ENCODE peak calls at places on chromosome 19, in five cellular contexts. I, P, L, A and C are unnamed samples.

GRCh38 chr19:20607943-20608342 is 42.4 kb upstream of the ZNF737 start:
- DNase-seq in P (no peak), A (no peak), L (no peak), I (no peak), C (no peak)

GRCh38 chr19:1252221-1252817 is 3.9 kb downstream of the MIDN start:
- DNase-seq in L (no peak), P (peak), I (no peak), A (peak), C (peak)

GRCh38 chr19:47595937-47596336 is 13.0 kb upstream of the BICRA start:
- DNase-seq in P (no peak), L (no peak), A (no peak), I (no peak), C (peak)

GRCh38 chr19:50325310-50326100 is 3.7 kb downstream of the KCNC3 start:
- DNase-seq in I (peak), L (peak), A (peak), P (peak), C (peak)

GRCh38 chr19:13164370-13165090 is 14.3 kb downstream of the IER2 start:
- DNase-seq in L (no peak), I (no peak), A (peak), P (peak), C (peak)

GRCh38 chr19:18456974-18457373 is 19.0 kb upstream of the ISYNA1 start:
- DNase-seq in L (no peak), A (no peak), I (no peak), P (no peak), C (no peak)

GRCh38 chr19:41223431-41224234 is 4.6 kb downstream of the AXL start:
- DNase-seq in P (no peak), I (no peak), L (no peak), A (no peak), C (peak)

GRCh38 chr19:28497137-28497536 is 715.8 kb downstream of the UQCRFS1 start:
- DNase-seq in P (no peak), I (no peak), A (no peak), L (no peak), C (no peak)

GRCh38 chr19:2055871-2056809 is 5.1 kb upstream of the MKNK2 start:
- DNase-seq in P (peak), A (no peak), L (no peak), I (no peak), C (peak)

GRCh38 chr19:52689804-52690394 is 44.9 kb downstream of the ZNF611 start:
- DNase-seq in L (no peak), I (peak), A (no peak), P (peak), C (no peak)

GRCh38 chr19:5692785-5693194 is 2.7 kb downstream of the RPL36 start:
- DNase-seq in L (no peak), I (no peak), A (no peak), P (peak), C (no peak)

GRCh38 chr19:16676101-16676798 is 15.3 kb downstream of the TMEM38A start:
- DNase-seq in A (no peak), P (no peak), I (no peak), L (no peak), C (no peak)

GRCh38 chr19:16035601-16036297 is 40.5 kb upstream of the TPM4 start:
- DNase-seq in I (peak), A (no peak), L (no peak), P (no peak), C (no peak)

GRCh38 chr19:2616741-2617392 is 85.6 kb downstream of the GNG7 start:
- DNase-seq in L (no peak), P (peak), A (no peak), I (no peak), C (peak)

GRCh38 chr19:32224371-32225244 is 120.8 kb upstream of the ZNF507 start:
- DNase-seq in A (peak), P (no peak), I (peak), L (peak), C (peak)

GRCh38 chr19:23520441-23520840 is 125.2 kb upstream of the ZNF91 start:
- DNase-seq in A (no peak), P (no peak), I (no peak), L (no peak), C (no peak)

GRCh38 chr19:38209152-38209551 is 14.9 kb downstream of the DPF1 start:
- DNase-seq in P (no peak), L (no peak), I (no peak), A (no peak), C (no peak)

GRCh38 chr19:18386543-18387251 is 739 bp downstream of the GDF15 start:
- DNase-seq in P (no peak), L (no peak), I (no peak), A (no peak), C (peak)

GRCh38 chr19:32928806-32929205 is 43.0 kb downstream of the CEP89 start:
- DNase-seq in A (no peak), P (no peak), I (no peak), L (no peak), C (no peak)

GRCh38 chr19:867855-868457 is 8.5 kb downstream of the CFD start:
- DNase-seq in L (no peak), I (no peak), P (no peak), A (no peak), C (no peak)

GRCh38 chr19:13887529-13887928 is 10.6 kb downstream of the NANOS3 start:
- DNase-seq in P (no peak), I (no peak), L (no peak), A (no peak), C (no peak)